ENCODE peak calls at places on chromosomes 12 and 14, in five cellular contexts. One of them, this sample, is unnamed.
A peak's percentile ranks its signal among the peaks of the same experiment; 100 is the strongest.

GRCh38 chr12:104909761-104910160 is 48.3 kb downstream of the SLC41A2 start:
- DNase-seq in HEK293T: no peak
- DNase-seq in NCI-H69: no peak
- DNase-seq in mucosa of gallbladder: no peak
- DNase-seq in pulmonary artery endothelial cell: no peak
- DNase-seq in this sample: no peak

GRCh38 chr12:14418526-14418925 is 53.0 kb downstream of the ATF7IP start:
- DNase-seq in pulmonary artery endothelial cell: no peak
- DNase-seq in HEK293T: no peak
- DNase-seq in NCI-H69: no peak
- DNase-seq in mucosa of gallbladder: no peak
- DNase-seq in this sample: no peak

GRCh38 chr12:129184066-129184695 is 330.9 kb downstream of the GLT1D1 start:
- DNase-seq in mucosa of gallbladder: no peak
- DNase-seq in HEK293T: no peak
- DNase-seq in NCI-H69: no peak
- DNase-seq in pulmonary artery endothelial cell: no peak
- DNase-seq in this sample: no peak

GRCh38 chr14:101600336-101600890 is 39.1 kb downstream of the DIO3 start:
- DNase-seq in mucosa of gallbladder: no peak
- DNase-seq in HEK293T: no peak
- DNase-seq in pulmonary artery endothelial cell: no peak
- DNase-seq in NCI-H69: no peak
- DNase-seq in this sample: no peak

GRCh38 chr12:130338794-130339601 is 1.3 kb downstream of the PIWIL1 start:
- DNase-seq in pulmonary artery endothelial cell: no peak
- DNase-seq in HEK293T: no peak
- DNase-seq in mucosa of gallbladder: no peak
- DNase-seq in NCI-H69: no peak
- DNase-seq in this sample: no peak

GRCh38 chr12:2691340-2692111 is 103.2 kb upstream of the FKBP4 start:
- DNase-seq in mucosa of gallbladder: no peak
- DNase-seq in HEK293T: no peak
- DNase-seq in NCI-H69: peak; percentile 76
- DNase-seq in pulmonary artery endothelial cell: no peak
- DNase-seq in this sample: peak; percentile 30

GRCh38 chr12:49296034-49296835 is 1.3 kb downstream of the PRPH start:
- DNase-seq in NCI-H69: peak; percentile 77
- DNase-seq in pulmonary artery endothelial cell: no peak
- DNase-seq in mucosa of gallbladder: no peak
- DNase-seq in HEK293T: peak; percentile 88
- DNase-seq in this sample: no peak

GRCh38 chr12:68587448-68587873 is 23.2 kb upstream of the RAP1B start:
- DNase-seq in pulmonary artery endothelial cell: no peak
- DNase-seq in HEK293T: no peak
- DNase-seq in mucosa of gallbladder: no peak
- DNase-seq in NCI-H69: no peak
- DNase-seq in this sample: no peak

GRCh38 chr12:47527816-47528215 is 178.0 kb downstream of the RPAP3 start:
- DNase-seq in mucosa of gallbladder: no peak
- DNase-seq in HEK293T: no peak
- DNase-seq in pulmonary artery endothelial cell: no peak
- DNase-seq in NCI-H69: no peak
- DNase-seq in this sample: no peak

GRCh38 chr12:107308310-107308709 is 215.0 kb upstream of the CRY1 start:
- DNase-seq in mucosa of gallbladder: no peak
- DNase-seq in NCI-H69: no peak
- DNase-seq in pulmonary artery endothelial cell: no peak
- DNase-seq in HEK293T: no peak
- DNase-seq in this sample: no peak

GRCh38 chr12:102958073-102958829 is 777 bp downstream of the ASCL1 start:
- DNase-seq in NCI-H69: peak; percentile 90
- DNase-seq in mucosa of gallbladder: no peak
- DNase-seq in pulmonary artery endothelial cell: no peak
- DNase-seq in HEK293T: no peak
- DNase-seq in this sample: peak; percentile 81

GRCh38 chr14:52876311-52876710 is 74.5 kb downstream of the FERMT2 start:
- DNase-seq in pulmonary artery endothelial cell: no peak
- DNase-seq in HEK293T: no peak
- DNase-seq in NCI-H69: no peak
- DNase-seq in mucosa of gallbladder: no peak
- DNase-seq in this sample: no peak

GRCh38 chr14:71739273-71739990 is 192.8 kb upstream of the RGS6 start:
- DNase-seq in NCI-H69: no peak
- DNase-seq in mucosa of gallbladder: peak; percentile 49
- DNase-seq in HEK293T: no peak
- DNase-seq in pulmonary artery endothelial cell: no peak
- DNase-seq in this sample: no peak

GRCh38 chr12:94795520-94795919 is 145.2 kb upstream of the TMCC3 start:
- DNase-seq in mucosa of gallbladder: no peak
- DNase-seq in HEK293T: peak; percentile 27
- DNase-seq in pulmonary artery endothelial cell: no peak
- DNase-seq in NCI-H69: no peak
- DNase-seq in this sample: no peak

GRCh38 chr12:25100203-25100602 is 94.8 kb downstream of the DNAI7 start:
- DNase-seq in NCI-H69: no peak
- DNase-seq in HEK293T: no peak
- DNase-seq in mucosa of gallbladder: no peak
- DNase-seq in pulmonary artery endothelial cell: no peak
- DNase-seq in this sample: no peak

GRCh38 chr12:125331342-125332052 is 266.3 kb downstream of the AACS start:
- DNase-seq in HEK293T: no peak
- DNase-seq in NCI-H69: no peak
- DNase-seq in mucosa of gallbladder: no peak
- DNase-seq in pulmonary artery endothelial cell: no peak
- DNase-seq in this sample: no peak

GRCh38 chr12:74334770-74335169 is 202.9 kb upstream of the ATXN7L3B start:
- DNase-seq in HEK293T: no peak
- DNase-seq in NCI-H69: no peak
- DNase-seq in pulmonary artery endothelial cell: no peak
- DNase-seq in mucosa of gallbladder: no peak
- DNase-seq in this sample: no peak

GRCh38 chr12:64457036-64457435 is 5.1 kb downstream of the TBK1 start:
- DNase-seq in mucosa of gallbladder: no peak
- DNase-seq in HEK293T: no peak
- DNase-seq in NCI-H69: no peak
- DNase-seq in pulmonary artery endothelial cell: no peak
- DNase-seq in this sample: no peak

GRCh38 chr12:2356601-2357125 is 303.9 kb downstream of the CACNA1C start:
- DNase-seq in HEK293T: no peak
- DNase-seq in pulmonary artery endothelial cell: no peak
- DNase-seq in NCI-H69: no peak
- DNase-seq in mucosa of gallbladder: no peak
- DNase-seq in this sample: no peak

GRCh38 chr12:12004524-12004923 is 66.2 kb upstream of the BCL2L14 start:
- DNase-seq in NCI-H69: peak; percentile 82
- DNase-seq in mucosa of gallbladder: no peak
- DNase-seq in HEK293T: no peak
- DNase-seq in pulmonary artery endothelial cell: no peak
- DNase-seq in this sample: no peak

GRCh38 chr14:26872510-26872909 is 274.7 kb upstream of the NOVA1 start:
- DNase-seq in NCI-H69: peak; percentile 32
- DNase-seq in mucosa of gallbladder: peak; percentile 40
- DNase-seq in HEK293T: no peak
- DNase-seq in pulmonary artery endothelial cell: no peak
- DNase-seq in this sample: no peak

GRCh38 chr12:47739959-47740358 is 14.7 kb upstream of the ENDOU start:
- DNase-seq in HEK293T: no peak
- DNase-seq in mucosa of gallbladder: no peak
- DNase-seq in NCI-H69: peak; percentile 19
- DNase-seq in pulmonary artery endothelial cell: no peak
- DNase-seq in this sample: no peak

GRCh38 chr12:9951026-9951652 is 19.0 kb upstream of the CLEC2A start:
- DNase-seq in mucosa of gallbladder: no peak
- DNase-seq in NCI-H69: no peak
- DNase-seq in pulmonary artery endothelial cell: no peak
- DNase-seq in HEK293T: no peak
- DNase-seq in this sample: no peak

GRCh38 chr12:124392271-124392990 is 97.5 kb downstream of the RFLNA start:
- DNase-seq in NCI-H69: peak; percentile 88
- DNase-seq in mucosa of gallbladder: no peak
- DNase-seq in HEK293T: peak; percentile 29
- DNase-seq in pulmonary artery endothelial cell: no peak
- DNase-seq in this sample: no peak

GRCh38 chr12:27344760-27345159 is 12.1 kb downstream of the BMAL2 start:
- DNase-seq in pulmonary artery endothelial cell: no peak
- DNase-seq in NCI-H69: no peak
- DNase-seq in mucosa of gallbladder: no peak
- DNase-seq in HEK293T: no peak
- DNase-seq in this sample: no peak

GRCh38 chr12:39502657-39503056 is 59.7 kb upstream of the KIF21A start:
- DNase-seq in HEK293T: no peak
- DNase-seq in mucosa of gallbladder: no peak
- DNase-seq in NCI-H69: no peak
- DNase-seq in pulmonary artery endothelial cell: no peak
- DNase-seq in this sample: peak; percentile 48

GRCh38 chr12:55820679-55821078 is 2.8 kb downstream of the ORMDL2 start:
- DNase-seq in mucosa of gallbladder: no peak
- DNase-seq in HEK293T: no peak
- DNase-seq in pulmonary artery endothelial cell: no peak
- DNase-seq in NCI-H69: peak; percentile 24
- DNase-seq in this sample: no peak

GRCh38 chr14:69349091-69349777 is 48.9 kb downstream of the ERH start:
- DNase-seq in NCI-H69: no peak
- DNase-seq in HEK293T: no peak
- DNase-seq in pulmonary artery endothelial cell: no peak
- DNase-seq in mucosa of gallbladder: no peak
- DNase-seq in this sample: no peak

GRCh38 chr12:112617191-112617505 is 174.4 kb upstream of the RPH3A start:
- DNase-seq in pulmonary artery endothelial cell: no peak
- DNase-seq in NCI-H69: peak; percentile 45
- DNase-seq in HEK293T: no peak
- DNase-seq in mucosa of gallbladder: no peak
- DNase-seq in this sample: no peak

GRCh38 chr12:13116259-13116658 is 12.8 kb upstream of the GSG1 start:
- DNase-seq in mucosa of gallbladder: no peak
- DNase-seq in NCI-H69: no peak
- DNase-seq in HEK293T: no peak
- DNase-seq in pulmonary artery endothelial cell: no peak
- DNase-seq in this sample: no peak

GRCh38 chr14:101604935-101605767 is 43.9 kb downstream of the DIO3 start:
- DNase-seq in mucosa of gallbladder: no peak
- DNase-seq in pulmonary artery endothelial cell: no peak
- DNase-seq in HEK293T: no peak
- DNase-seq in NCI-H69: no peak
- DNase-seq in this sample: no peak

GRCh38 chr12:68580911-68581310 is 29.8 kb upstream of the RAP1B start:
- DNase-seq in mucosa of gallbladder: no peak
- DNase-seq in HEK293T: no peak
- DNase-seq in pulmonary artery endothelial cell: no peak
- DNase-seq in NCI-H69: no peak
- DNase-seq in this sample: no peak

GRCh38 chr12:80643961-80644360 is 63.5 kb upstream of the MYF6 start:
- DNase-seq in mucosa of gallbladder: no peak
- DNase-seq in HEK293T: no peak
- DNase-seq in pulmonary artery endothelial cell: no peak
- DNase-seq in NCI-H69: no peak
- DNase-seq in this sample: no peak

GRCh38 chr12:69052613-69053408 is 119.8 kb upstream of the CPM start:
- DNase-seq in pulmonary artery endothelial cell: no peak
- DNase-seq in NCI-H69: no peak
- DNase-seq in HEK293T: no peak
- DNase-seq in mucosa of gallbladder: no peak
- DNase-seq in this sample: no peak

GRCh38 chr14:44952391-44953110 is 9.2 kb downstream of the KLHL28 start:
- DNase-seq in pulmonary artery endothelial cell: no peak
- DNase-seq in HEK293T: no peak
- DNase-seq in mucosa of gallbladder: no peak
- DNase-seq in NCI-H69: no peak
- DNase-seq in this sample: no peak

GRCh38 chr14:94681300-94682060 is 69.3 kb downstream of the SERPINA3 start:
- DNase-seq in pulmonary artery endothelial cell: peak; percentile 36
- DNase-seq in mucosa of gallbladder: peak; percentile 19
- DNase-seq in HEK293T: peak; percentile 71
- DNase-seq in NCI-H69: peak; percentile 31
- DNase-seq in this sample: no peak

GRCh38 chr14:74955229-74955999 is at the start of gene PGF:
- DNase-seq in HEK293T: peak; percentile 77
- DNase-seq in NCI-H69: peak; percentile 83
- DNase-seq in pulmonary artery endothelial cell: no peak
- DNase-seq in mucosa of gallbladder: peak; percentile 62
- DNase-seq in this sample: peak; percentile 54

GRCh38 chr12:113198286-113198685 is 12.8 kb downstream of the RITA1 start:
- DNase-seq in NCI-H69: no peak
- DNase-seq in mucosa of gallbladder: no peak
- DNase-seq in HEK293T: no peak
- DNase-seq in pulmonary artery endothelial cell: no peak
- DNase-seq in this sample: no peak